ENCODE peak calls at places on chromosome 3, in five cellular contexts. S is transverse colon, E is sigmoid colon, K is gastrocnemius medialis, D is GM12891. X is an unnamed sample.

GRCh38 chr3:120469440-120470415 is 18.9 kb upstream of the FSTL1 start:
- DNase-seq in K (no peak), D (no peak), E (no peak), S (no peak), X (no peak)

GRCh38 chr3:13708301-13708700 is 159.4 kb downstream of the FBLN2 start:
- DNase-seq in K (no peak), S (no peak), D (no peak), E (peak), X (no peak)

GRCh38 chr3:10867384-10867783 is 51.4 kb downstream of the SLC6A11 start:
- DNase-seq in K (no peak), D (no peak), S (no peak), E (no peak), X (peak)

GRCh38 chr3:52216585-52217408 is 8.6 kb downstream of the TLR9 start:
- DNase-seq in D (no peak), S (peak), K (peak), E (no peak), X (peak)

GRCh38 chr3:11643212-11644087 is at the start of gene VGLL4:
- DNase-seq in S (peak), E (peak), K (peak), D (peak), X (peak)

GRCh38 chr3:36944641-36945270 is at the start of gene TRANK1:
- DNase-seq in D (peak), K (peak), E (peak), S (peak), X (no peak)

GRCh38 chr3:152193673-152194267 is 75.0 kb upstream of the MBNL1 start:
- DNase-seq in K (no peak), D (no peak), E (no peak), S (no peak), X (no peak)

GRCh38 chr3:42803800-42804112 is 534 bp downstream of the HIGD1A start:
- DNase-seq in E (no peak), S (peak), D (peak), K (no peak), X (peak)

GRCh38 chr3:63611382-63611781 is 41.1 kb upstream of the SNTN start:
- DNase-seq in K (no peak), S (no peak), E (no peak), D (no peak), X (no peak)

GRCh38 chr3:48034000-48034516 is 17.8 kb upstream of the MAP4 start:
- DNase-seq in D (no peak), K (no peak), S (no peak), E (no peak), X (peak)

GRCh38 chr3:20080956-20081554 is 40.8 kb downstream of the KAT2B start:
- DNase-seq in D (no peak), E (peak), S (peak), K (peak), X (no peak)

GRCh38 chr3:153192327-153192726 is 30.3 kb downstream of the RAP2B start:
- DNase-seq in S (no peak), D (no peak), E (no peak), K (no peak), X (no peak)

GRCh38 chr3:2071531-2071930 is 27.1 kb upstream of the CNTN4 start:
- DNase-seq in K (no peak), E (no peak), S (no peak), D (no peak), X (no peak)

GRCh38 chr3:52232279-52233107 is 6.5 kb downstream of the TWF2 start:
- DNase-seq in E (no peak), D (no peak), K (no peak), S (no peak), X (no peak)

GRCh38 chr3:177385831-177386301 is 188.6 kb upstream of the TBL1XR1 start:
- DNase-seq in D (no peak), K (peak), S (no peak), E (no peak), X (no peak)

DNA sequence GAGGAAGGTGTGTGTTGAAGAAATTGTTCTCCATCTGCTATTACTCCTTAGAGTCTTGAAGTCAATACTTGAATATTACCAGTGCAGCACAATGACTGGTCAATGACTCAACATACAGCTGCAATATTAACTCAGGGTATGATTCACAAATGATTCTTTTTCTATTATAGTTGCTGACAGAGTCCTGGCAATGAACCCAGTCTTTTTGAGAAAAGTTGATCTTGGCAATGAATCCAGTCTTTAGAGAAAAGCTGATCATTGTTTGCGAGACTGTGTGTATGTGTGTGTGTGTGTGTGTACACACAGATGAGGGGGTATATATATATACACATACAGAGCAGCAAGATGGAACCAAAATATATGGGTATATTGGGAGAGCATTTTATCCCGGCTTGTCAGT is 315.1 kb downstream of the ZNF385D start:
- DNase-seq in S (no peak), E (no peak), D (no peak), K (no peak), X (peak)
- TF ChIP-seq POLR2A in S (no peak), E (no peak), D (no peak), K (no peak), X (no peak)

DNA sequence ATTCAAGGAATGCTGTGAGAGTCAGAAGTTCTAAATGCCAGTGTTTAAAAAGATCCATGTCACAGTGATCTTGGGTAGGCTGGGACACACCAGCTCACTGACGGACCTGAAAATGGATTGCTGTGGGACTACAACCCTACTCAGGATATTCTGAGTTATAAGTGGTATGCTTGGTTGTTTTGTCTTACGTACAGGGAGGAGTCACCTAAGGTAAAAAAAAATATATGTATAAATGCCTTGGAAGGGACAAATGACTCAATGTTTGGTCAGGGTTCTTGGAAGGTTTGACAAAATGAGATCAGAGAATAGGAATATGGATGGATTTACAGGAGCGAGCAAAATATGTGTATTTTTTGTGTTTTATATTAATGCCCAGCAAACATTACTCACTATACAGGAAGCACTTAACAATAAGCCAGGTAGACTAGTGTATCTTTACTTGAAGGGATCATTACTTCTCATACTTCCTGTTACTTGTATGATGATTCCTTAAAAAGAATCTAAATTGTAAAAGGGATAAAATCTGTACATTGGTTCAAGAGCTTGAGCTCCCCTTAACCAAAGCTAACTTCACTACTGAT is 767.3 kb downstream of the GBE1 start:
- DNase-seq in K (no peak), S (no peak), D (no peak), E (no peak), X (no peak)
- TF ChIP-seq POLR2A in K (no peak), S (no peak), D (no peak), E (no peak), X (no peak)

GRCh38 chr3:41158947-41159346 is 40.4 kb upstream of the CTNNB1 start:
- DNase-seq in S (peak), E (no peak), K (no peak), D (no peak), X (no peak)
- TF ChIP-seq POLR2A in S (peak), E (no peak), K (no peak), D (no peak), X (no peak)

GRCh38 chr3:25789596-25790556 is at the start of gene OXSM:
- DNase-seq in E (peak), K (peak), S (peak), D (peak), X (peak)
- TF ChIP-seq POLR2A in E (peak), K (peak), S (peak), D (peak), X (peak)

GRCh38 chr3:69048990-69049389 is 3.1 kb downstream of the TMF1 start:
- DNase-seq in D (no peak), E (no peak), K (no peak), S (no peak), X (no peak)

GRCh38 chr3:69052567-69052898 is 400 bp upstream of the TMF1 start:
- DNase-seq in S (no peak), D (no peak), E (no peak), K (no peak), X (no peak)

GRCh38 chr3:69051796-69052566 is at the start of gene TMF1:
- DNase-seq in D (peak), S (peak), K (peak), E (peak), X (peak)
- TF ChIP-seq POLR2A in D (peak), S (peak), K (peak), E (peak), X (peak)

DNA sequence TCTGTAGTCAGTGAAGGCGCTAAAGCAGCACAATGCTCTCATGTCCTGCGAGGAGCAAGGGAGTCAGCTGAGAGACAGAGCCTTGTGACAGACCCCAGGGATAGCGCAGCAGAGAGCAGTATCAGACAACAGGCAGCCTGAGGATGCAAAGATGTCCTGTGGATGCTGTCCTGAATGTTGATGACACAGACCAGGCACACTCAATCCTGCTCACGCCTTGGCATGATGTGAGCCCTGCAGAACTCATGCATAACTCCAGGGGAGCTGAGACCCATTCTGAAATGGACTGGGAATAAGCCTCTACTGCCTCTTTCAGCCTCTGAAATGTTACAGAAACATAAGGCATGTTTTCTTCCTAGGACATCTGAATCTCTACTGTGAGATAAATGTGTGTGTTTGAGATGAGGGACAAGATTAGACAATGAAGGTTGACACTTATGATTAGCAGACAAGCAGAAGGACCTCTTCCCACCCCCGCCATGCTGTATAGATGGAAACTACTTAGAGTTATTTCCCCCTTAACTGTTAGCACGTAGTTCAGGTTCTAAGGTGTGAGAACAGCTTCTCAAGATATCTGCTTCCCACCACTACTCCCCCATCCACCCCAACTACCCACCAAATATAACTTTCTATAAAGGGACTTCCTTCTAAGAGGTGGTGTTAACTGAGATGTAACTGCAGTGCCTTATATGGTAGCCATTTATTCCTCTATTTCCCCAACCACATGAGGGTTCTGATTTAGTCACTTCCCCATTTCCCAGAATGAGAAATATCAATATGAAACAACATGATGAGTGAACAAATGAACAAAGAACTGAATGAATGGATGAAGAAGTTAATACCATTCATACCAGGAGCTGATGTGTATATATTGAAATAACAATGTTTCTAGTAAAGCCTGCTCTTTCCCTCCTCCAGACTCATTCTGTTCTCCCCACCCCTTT is 7.4 kb upstream of the RFTN1 start:
- DNase-seq in K (no peak), S (no peak), E (no peak), D (no peak), X (no peak)
- TF ChIP-seq POLR2A in K (no peak), S (no peak), E (no peak), D (no peak), X (no peak)

GRCh38 chr3:112136959-112137693 is 4.1 kb upstream of the GCSAM start:
- DNase-seq in S (peak), E (no peak), K (no peak), D (no peak), X (no peak)
- TF ChIP-seq POLR2A in S (no peak), E (no peak), K (no peak), D (peak), X (no peak)

X was measured in H54.